ENCODE peak calls at places on chromosomes 2 and 18, in eight cellular contexts. Z is suprapubic skin, F is uterus, G is HFFc6, C is tibial nerve, Q is lower lobe of right lung, K is fibroblast of mammary gland, W is adrenal gland. X is an unnamed sample.

GRCh38 chr2:108220942-108221541 is 18.7 kb upstream of the SULT1C3 start:
- DNase-seq in Q (no peak), F (no peak), G (no peak), W (peak; percentile 79), C (no peak), K (no peak), Z (no peak), X (no peak)

GRCh38 chr2:33532966-33533365 is 56.5 kb downstream of the RASGRP3 start:
- DNase-seq in W (no peak), K (no peak), Z (no peak), C (no peak), Q (no peak), F (no peak), G (no peak), X (no peak)

GRCh38 chr2:148955798-148956197 is 80.8 kb downstream of the KIF5C start:
- DNase-seq in Q (no peak), C (no peak), F (no peak), Z (no peak), K (no peak), G (no peak), W (no peak), X (no peak)

GRCh38 chr2:85394256-85394655 is 15.9 kb downstream of the CAPG start:
- DNase-seq in K (no peak), F (no peak), Z (peak; percentile 72), C (no peak), W (peak; percentile 71), G (no peak), Q (no peak), X (no peak)

GRCh38 chr2:110644357-110644756 is 33.5 kb downstream of the BUB1 start:
- DNase-seq in Q (no peak), W (no peak), Z (no peak), F (no peak), K (no peak), G (no peak), C (no peak), X (no peak)

GRCh38 chr2:11581797-11582525 is 48.1 kb downstream of the GREB1 start:
- DNase-seq in Q (no peak), W (no peak), C (no peak), K (no peak), Z (no peak), G (no peak), F (no peak), X (no peak)

GRCh38 chr2:168853471-168853870 is 36.8 kb downstream of the SPC25 start:
- DNase-seq in F (no peak), K (no peak), Q (no peak), W (no peak), G (no peak), C (no peak), Z (no peak), X (no peak)

GRCh38 chr18:70621710-70622109 is 332.9 kb downstream of the SOCS6 start:
- DNase-seq in C (no peak), Q (no peak), Z (no peak), W (no peak), F (no peak), K (no peak), G (no peak), X (no peak)

GRCh38 chr2:6967301-6967700 is 50.1 kb downstream of the RNF144A start:
- DNase-seq in G (no peak), Q (no peak), Z (no peak), W (peak; percentile 41), C (no peak), F (no peak), K (no peak), X (no peak)

GRCh38 chr2:98148968-98149697 is 62.2 kb downstream of the VWA3B start:
- DNase-seq in K (peak; percentile 62), C (no peak), Z (peak; percentile 10), Q (no peak), W (peak; percentile 61), G (peak; percentile 57), F (no peak), X (no peak)

GRCh38 chr2:232839680-232840079 is 30.4 kb upstream of the SNORC start:
- DNase-seq in C (peak; percentile 64), F (no peak), Q (peak; percentile 69), K (no peak), G (no peak), W (peak; percentile 73), Z (no peak), X (peak; percentile 85)

GRCh38 chr18:27004056-27004829 is 138.7 kb upstream of the AQP4 start:
- DNase-seq in K (peak; percentile 28), C (no peak), Z (no peak), F (no peak), Q (no peak), G (no peak), W (no peak), X (no peak)

GRCh38 chr2:226756131-226756530 is 43.5 kb downstream of the IRS1 start:
- DNase-seq in W (no peak), Z (no peak), F (no peak), G (peak; percentile 50), K (peak; percentile 94), C (no peak), Q (no peak), X (no peak)

GRCh38 chr2:47221956-47222355 is 66.8 kb upstream of the STPG4 start:
- DNase-seq in W (no peak), G (no peak), C (no peak), Q (no peak), K (peak; percentile 70), Z (no peak), F (no peak), X (no peak)

GRCh38 chr18:55582325-55582724 is 5.7 kb downstream of the TCF4 start:
- DNase-seq in K (no peak), W (no peak), Z (no peak), C (no peak), Q (no peak), G (no peak), F (no peak), X (no peak)

GRCh38 chr2:216696751-216697560 is 1.6 kb upstream of the IGFBP5 start:
- DNase-seq in W (no peak), F (no peak), K (peak; percentile 49), G (peak; percentile 24), Q (no peak), C (no peak), Z (no peak), X (no peak)

GRCh38 chr2:29397743-29398142 is 282.5 kb downstream of the CLIP4 start:
- DNase-seq in F (no peak), W (no peak), K (no peak), Q (no peak), G (no peak), C (no peak), Z (no peak), X (no peak)

GRCh38 chr2:233081232-233081730 is 21.1 kb downstream of the INPP5D start:
- DNase-seq in K (no peak), G (no peak), Q (no peak), C (no peak), W (no peak), F (no peak), Z (peak; percentile 49), X (peak; percentile 85)

GRCh38 chr2:31802711-31803110 is 208.1 kb downstream of the MEMO1 start:
- DNase-seq in Q (no peak), C (no peak), W (no peak), F (no peak), K (no peak), G (no peak), Z (no peak), X (no peak)

GRCh38 chr2:43210467-43211303 is 15.7 kb downstream of the ZFP36L2 start:
- DNase-seq in W (no peak), G (no peak), Q (peak; percentile 82), Z (peak; percentile 84), F (peak; percentile 81), C (peak; percentile 65), K (peak; percentile 82), X (peak; percentile 90)

GRCh38 chr2:68110102-68110501 is 47.3 kb upstream of the C1D start:
- DNase-seq in Z (no peak), C (no peak), K (no peak), G (peak; percentile 16), F (no peak), W (no peak), Q (no peak), X (no peak)
- TF ChIP-seq CTCF in Z (no peak), C (no peak), K (no peak), G (no peak), F (no peak), W (no peak), Q (no peak), X (no peak)

GRCh38 chr2:207528980-207529329 is 807 bp upstream of the CREB1 start:
- DNase-seq in W (peak; percentile 72), G (peak; percentile 21), C (no peak), Z (no peak), K (peak; percentile 46), F (peak; percentile 61), Q (no peak), X (peak; percentile 50)
- TF ChIP-seq CTCF in W (no peak), G (no peak), C (no peak), Z (no peak), K (peak; percentile 26), F (no peak), Q (no peak), X (no peak)

GRCh38 chr18:60069145-60069544 is 169.3 kb downstream of the PMAIP1 start:
- DNase-seq in Z (no peak), G (no peak), Q (no peak), W (no peak), C (no peak), F (no peak), K (peak; percentile 7), X (no peak)
- TF ChIP-seq CTCF in Z (no peak), G (peak; percentile 40), Q (no peak), W (no peak), C (no peak), F (no peak), K (peak; percentile 17), X (no peak)

GRCh38 chr2:171287606-171288005 is 126.9 kb upstream of the TLK1 start:
- DNase-seq in Z (no peak), F (no peak), G (no peak), C (no peak), K (no peak), W (no peak), Q (no peak), X (no peak)

GRCh38 chr2:171289336-171289735 is 128.6 kb upstream of the TLK1 start:
- DNase-seq in Q (no peak), C (no peak), W (no peak), G (no peak), K (no peak), Z (no peak), F (no peak), X (no peak)

GRCh38 chr2:171293661-171294060 is 133.0 kb upstream of the TLK1 start:
- DNase-seq in Z (no peak), C (no peak), K (no peak), G (no peak), W (no peak), F (no peak), Q (no peak), X (no peak)

GRCh38 chr2:171287036-171287435 is 126.3 kb upstream of the TLK1 start:
- DNase-seq in K (no peak), Q (no peak), F (no peak), C (no peak), G (no peak), Z (no peak), W (no peak), X (no peak)

GRCh38 chr2:171289938-171290480 is 129.3 kb upstream of the TLK1 start:
- DNase-seq in F (no peak), Z (no peak), Q (no peak), W (no peak), G (no peak), K (no peak), C (no peak), X (no peak)
- TF ChIP-seq CTCF in F (no peak), Z (no peak), Q (no peak), W (no peak), G (no peak), K (no peak), C (no peak), X (no peak)

X was measured in CD14-positive monocyte.